ENCODE peak calls at places on chromosomes 16 and 17, in four cellular contexts. One of them, this sample, is unnamed.

GRCh38 chr17:44467108-44467507 is 36.1 kb downstream of the GPATCH8 start:
- DNase-seq in A673: no peak
- DNase-seq in dorsolateral prefrontal cortex: no peak
- DNase-seq in HepG2: no peak
- DNase-seq in this sample: no peak

GRCh38 chr17:47810200-47810821 is 11.3 kb downstream of the OSBPL7 start:
- DNase-seq in A673: no peak
- DNase-seq in HepG2: peak
- DNase-seq in dorsolateral prefrontal cortex: no peak
- DNase-seq in this sample: peak

GRCh38 chr17:40884708-40885512 is at the start of gene KRT20:
- DNase-seq in A673: no peak
- DNase-seq in HepG2: no peak
- DNase-seq in dorsolateral prefrontal cortex: no peak
- DNase-seq in this sample: no peak

GRCh38 chr16:51120289-51121008 is 30.6 kb downstream of the SALL1 start:
- DNase-seq in dorsolateral prefrontal cortex: no peak
- DNase-seq in A673: no peak
- DNase-seq in HepG2: peak
- DNase-seq in this sample: no peak

GRCh38 chr17:42142371-42142896 is 12.4 kb downstream of the RAB5C start:
- DNase-seq in HepG2: no peak
- DNase-seq in dorsolateral prefrontal cortex: no peak
- DNase-seq in A673: no peak
- DNase-seq in this sample: peak

GRCh38 chr16:15482068-15482747 is 47.8 kb downstream of the BMERB1 start:
- DNase-seq in dorsolateral prefrontal cortex: peak
- DNase-seq in HepG2: peak
- DNase-seq in A673: peak
- DNase-seq in this sample: no peak

GRCh38 chr16:77387810-77388209 is 47.0 kb downstream of the ADAMTS18 start:
- DNase-seq in HepG2: no peak
- DNase-seq in A673: no peak
- DNase-seq in dorsolateral prefrontal cortex: no peak
- DNase-seq in this sample: no peak

GRCh38 chr17:17344507-17345293 is 41.5 kb downstream of the NT5M start:
- DNase-seq in dorsolateral prefrontal cortex: peak
- DNase-seq in A673: no peak
- DNase-seq in HepG2: peak
- DNase-seq in this sample: no peak

GRCh38 chr17:55417411-55418268 is 4.0 kb downstream of the MMD start:
- DNase-seq in A673: no peak
- DNase-seq in dorsolateral prefrontal cortex: no peak
- DNase-seq in HepG2: no peak
- DNase-seq in this sample: no peak

GRCh38 chr17:37706446-37706845 is 38.4 kb downstream of the HNF1B start:
- DNase-seq in dorsolateral prefrontal cortex: no peak
- DNase-seq in A673: no peak
- DNase-seq in HepG2: peak
- DNase-seq in this sample: no peak

GRCh38 chr16:63403792-63404191 is 1367.6 kb upstream of the CDH8 start:
- DNase-seq in A673: no peak
- DNase-seq in HepG2: no peak
- DNase-seq in dorsolateral prefrontal cortex: no peak
- DNase-seq in this sample: no peak

GRCh38 chr16:29848420-29849297 is 14.4 kb downstream of the CDIPT start:
- DNase-seq in A673: peak
- DNase-seq in HepG2: peak
- DNase-seq in dorsolateral prefrontal cortex: peak
- DNase-seq in this sample: peak

GRCh38 chr16:51940183-51940582 is 606.8 kb downstream of the TOX3 start:
- DNase-seq in dorsolateral prefrontal cortex: no peak
- DNase-seq in A673: no peak
- DNase-seq in HepG2: no peak
- DNase-seq in this sample: no peak

GRCh38 chr17:81427446-81428120 is 32.3 kb downstream of the BAHCC1 start:
- DNase-seq in dorsolateral prefrontal cortex: peak
- DNase-seq in A673: peak
- DNase-seq in HepG2: no peak
- DNase-seq in this sample: no peak

GRCh38 chr16:5604770-5605169 is 507.2 kb upstream of the EEF2KMT start:
- DNase-seq in HepG2: peak
- DNase-seq in A673: peak
- DNase-seq in dorsolateral prefrontal cortex: no peak
- DNase-seq in this sample: no peak

GRCh38 chr16:89498839-89499238 is 8.5 kb upstream of the ANKRD11 start:
- DNase-seq in HepG2: no peak
- DNase-seq in dorsolateral prefrontal cortex: no peak
- DNase-seq in A673: no peak
- DNase-seq in this sample: no peak

GRCh38 chr16:77111057-77111456 is 79.9 kb upstream of the MON1B start:
- DNase-seq in HepG2: no peak
- DNase-seq in dorsolateral prefrontal cortex: no peak
- DNase-seq in A673: no peak
- DNase-seq in this sample: no peak

GRCh38 chr17:45162022-45162687 is 480 bp downstream of the HEXIM2 start:
- DNase-seq in HepG2: no peak
- DNase-seq in dorsolateral prefrontal cortex: no peak
- DNase-seq in A673: no peak
- DNase-seq in this sample: no peak

GRCh38 chr17:4833941-4834501 is 881 bp downstream of the MINK1 start:
- DNase-seq in A673: peak
- DNase-seq in HepG2: peak
- DNase-seq in dorsolateral prefrontal cortex: no peak
- DNase-seq in this sample: peak

GRCh38 chr17:4834621-4835020 is 1.5 kb downstream of the MINK1 start:
- DNase-seq in dorsolateral prefrontal cortex: no peak
- DNase-seq in HepG2: no peak
- DNase-seq in A673: no peak
- DNase-seq in this sample: no peak

GRCh38 chr17:4838306-4838785 is 5.2 kb downstream of the MINK1 start:
- DNase-seq in dorsolateral prefrontal cortex: no peak
- DNase-seq in HepG2: no peak
- DNase-seq in A673: no peak
- DNase-seq in this sample: no peak

GRCh38 chr17:4837471-4838305 is 4.5 kb downstream of the MINK1 start:
- DNase-seq in dorsolateral prefrontal cortex: peak
- DNase-seq in HepG2: no peak
- DNase-seq in A673: no peak
- DNase-seq in this sample: no peak

DNA sequence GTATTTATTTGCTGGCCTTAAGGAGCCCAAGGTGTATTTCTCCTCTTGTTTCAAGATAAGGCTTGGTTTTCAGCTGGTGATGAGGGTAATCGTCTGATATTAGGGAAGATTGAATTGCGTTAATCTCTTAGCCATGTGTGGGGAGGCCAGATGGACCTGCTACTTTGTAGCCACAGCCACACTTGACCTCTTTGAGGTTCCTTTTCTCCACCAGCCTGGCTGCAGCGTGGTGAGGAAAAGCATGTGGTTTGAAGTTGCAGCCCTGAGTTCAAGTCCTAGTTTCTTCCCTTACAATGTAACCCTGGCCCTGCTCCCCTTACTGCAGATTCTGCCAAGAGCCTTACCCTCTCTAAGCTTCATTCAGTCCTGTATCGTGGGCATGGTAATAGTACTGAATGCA is 3.1 kb downstream of the MINK1 start:
- DNase-seq in A673: no peak
- DNase-seq in dorsolateral prefrontal cortex: no peak
- DNase-seq in HepG2: no peak
- DNase-seq in this sample: no peak
- H3K27ac ChIP-seq in A673: peak
- H3K27ac ChIP-seq in dorsolateral prefrontal cortex: no peak
- H3K27ac ChIP-seq in HepG2: peak
- H3K27ac ChIP-seq in this sample: no peak

DNA sequence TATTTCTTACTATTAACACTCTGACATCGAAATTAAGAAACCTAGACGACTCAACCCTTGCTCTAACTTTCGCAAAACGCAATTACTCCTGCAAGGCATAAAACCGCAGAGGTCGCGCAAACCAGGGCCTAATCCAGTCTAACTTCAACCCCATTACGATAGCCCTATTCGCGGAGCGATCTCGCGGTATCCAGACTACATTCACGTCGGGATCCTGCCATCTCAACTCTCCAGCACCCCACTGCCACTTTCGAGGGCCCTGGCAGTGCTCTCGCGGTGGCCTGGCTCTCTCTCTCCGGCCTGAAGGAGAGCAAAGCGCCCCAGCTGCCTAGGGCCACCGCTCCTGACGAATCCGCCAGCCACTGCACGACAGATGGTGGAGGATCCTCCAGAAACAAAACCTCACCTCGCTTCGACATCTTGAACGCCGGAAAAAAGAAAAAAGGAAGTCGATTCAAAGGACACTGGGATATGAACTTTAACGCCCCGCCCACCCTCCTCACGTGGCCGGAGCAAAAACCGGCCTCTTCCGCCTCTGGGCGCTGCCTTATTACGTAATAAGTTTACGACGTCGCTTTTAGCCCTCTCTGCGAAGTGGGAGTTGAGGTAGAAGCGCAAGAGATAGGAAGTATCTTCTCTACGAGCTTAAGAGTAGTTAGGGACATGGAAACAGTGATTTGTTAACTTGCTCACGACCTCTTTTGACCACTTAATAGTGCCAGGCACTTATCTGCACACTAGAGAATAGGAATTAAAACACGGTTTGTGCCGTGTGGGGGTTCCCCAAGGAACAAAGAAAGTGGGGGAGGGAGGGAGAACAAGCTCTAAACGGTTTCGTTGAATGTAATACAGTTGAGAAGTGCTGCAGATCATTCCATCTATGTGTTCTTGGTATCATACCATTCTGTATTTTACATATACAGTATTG is at the start of gene RPL23:
- DNase-seq in HepG2: peak
- DNase-seq in dorsolateral prefrontal cortex: peak
- DNase-seq in A673: peak
- DNase-seq in this sample: peak
- TF ChIP-seq CTCF in HepG2: no peak
- TF ChIP-seq CTCF in dorsolateral prefrontal cortex: no peak
- TF ChIP-seq CTCF in A673: no peak
- TF ChIP-seq CTCF in this sample: no peak

DNA sequence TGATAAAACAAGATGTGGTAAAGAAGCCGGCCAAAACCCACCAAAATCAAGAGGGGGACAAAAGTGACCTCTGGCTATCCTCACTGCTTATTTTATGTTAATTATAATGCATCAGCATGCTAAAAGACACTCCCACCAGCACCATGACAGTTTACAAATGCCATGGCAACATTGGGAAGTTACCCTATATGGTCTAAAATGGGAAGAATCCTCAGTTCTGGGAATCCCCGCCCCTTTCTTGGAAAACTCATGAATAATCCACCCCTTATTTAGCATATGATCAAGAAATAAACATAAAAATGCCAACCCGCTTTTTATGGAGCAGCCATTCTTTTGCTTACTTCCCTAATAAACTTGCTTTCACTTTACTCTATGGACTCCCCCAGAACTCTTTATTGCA is 25.6 kb downstream of the CMTR2 start:
- DNase-seq in A673: no peak
- DNase-seq in HepG2: no peak
- DNase-seq in dorsolateral prefrontal cortex: no peak
- DNase-seq in this sample: no peak
- H3K4me3 ChIP-seq in A673: no peak
- H3K4me3 ChIP-seq in HepG2: no peak
- H3K4me3 ChIP-seq in dorsolateral prefrontal cortex: no peak
- H3K4me3 ChIP-seq in this sample: no peak

GRCh38 chr16:12171706-12172105 is 195.2 kb downstream of the SNX29 start:
- DNase-seq in A673: no peak
- DNase-seq in dorsolateral prefrontal cortex: no peak
- DNase-seq in HepG2: no peak
- DNase-seq in this sample: no peak

GRCh38 chr16:12171206-12171605 is 194.7 kb downstream of the SNX29 start:
- DNase-seq in dorsolateral prefrontal cortex: no peak
- DNase-seq in HepG2: no peak
- DNase-seq in A673: no peak
- DNase-seq in this sample: no peak

GRCh38 chr16:12170103-12171025 is 193.8 kb downstream of the SNX29 start:
- DNase-seq in HepG2: no peak
- DNase-seq in A673: no peak
- DNase-seq in dorsolateral prefrontal cortex: no peak
- DNase-seq in this sample: no peak

GRCh38 chr16:12172343-12172742 is 195.8 kb downstream of the SNX29 start:
- DNase-seq in A673: no peak
- DNase-seq in HepG2: no peak
- DNase-seq in dorsolateral prefrontal cortex: no peak
- DNase-seq in this sample: no peak

GRCh38 chr16:12173121-12173520 is 196.6 kb downstream of the SNX29 start:
- DNase-seq in HepG2: no peak
- DNase-seq in dorsolateral prefrontal cortex: no peak
- DNase-seq in A673: no peak
- DNase-seq in this sample: no peak
- H3K27ac ChIP-seq in HepG2: no peak
- H3K27ac ChIP-seq in dorsolateral prefrontal cortex: no peak
- H3K27ac ChIP-seq in A673: no peak
- H3K27ac ChIP-seq in this sample: no peak

GRCh38 chr17:7279453-7279852 is 2.1 kb upstream of the SLC2A4 start:
- DNase-seq in HepG2: no peak
- DNase-seq in dorsolateral prefrontal cortex: no peak
- DNase-seq in A673: no peak
- DNase-seq in this sample: no peak
- TF ChIP-seq CTCF in HepG2: no peak
- TF ChIP-seq CTCF in dorsolateral prefrontal cortex: no peak
- TF ChIP-seq CTCF in A673: no peak
- TF ChIP-seq CTCF in this sample: no peak

GRCh38 chr17:1467258-1467657 is 11.2 kb upstream of the CRK start:
- DNase-seq in HepG2: no peak
- DNase-seq in dorsolateral prefrontal cortex: no peak
- DNase-seq in A673: no peak
- DNase-seq in this sample: no peak

GRCh38 chr17:1461193-1461944 is 5.3 kb upstream of the CRK start:
- DNase-seq in A673: no peak
- DNase-seq in HepG2: no peak
- DNase-seq in dorsolateral prefrontal cortex: no peak
- DNase-seq in this sample: no peak

GRCh38 chr17:1460233-1460632 is 4.2 kb upstream of the CRK start:
- DNase-seq in HepG2: peak
- DNase-seq in A673: no peak
- DNase-seq in dorsolateral prefrontal cortex: no peak
- DNase-seq in this sample: no peak

GRCh38 chr17:1464186-1464585 is 8.2 kb upstream of the CRK start:
- DNase-seq in dorsolateral prefrontal cortex: no peak
- DNase-seq in A673: no peak
- DNase-seq in HepG2: no peak
- DNase-seq in this sample: no peak

GRCh38 chr17:1462164-1463112 is 6.4 kb upstream of the CRK start:
- DNase-seq in A673: peak
- DNase-seq in dorsolateral prefrontal cortex: no peak
- DNase-seq in HepG2: no peak
- DNase-seq in this sample: peak
- H3K4me3 ChIP-seq in A673: peak
- H3K4me3 ChIP-seq in dorsolateral prefrontal cortex: peak
- H3K4me3 ChIP-seq in HepG2: no peak
- H3K4me3 ChIP-seq in this sample: no peak

GRCh38 chr17:80125656-80126448 is 21.1 kb downstream of the EIF4A3 start:
- DNase-seq in A673: no peak
- DNase-seq in HepG2: no peak
- DNase-seq in dorsolateral prefrontal cortex: no peak
- DNase-seq in this sample: no peak
- H3K27ac ChIP-seq in A673: no peak
- H3K27ac ChIP-seq in HepG2: no peak
- H3K27ac ChIP-seq in dorsolateral prefrontal cortex: no peak
- H3K27ac ChIP-seq in this sample: no peak